ENCODE peak calls at places on chromosomes 6 and 20, in six cellular contexts. One of them, this sample, is unnamed.

GRCh38 chr20:44089987-44090674 is 96.9 kb downstream of the JPH2 start:
- DNase-seq in posterior cingulate gyrus: no peak
- DNase-seq in nephron progenitor cell: no peak
- DNase-seq in astrocyte of the spinal cord: peak
- DNase-seq in T-cell: no peak
- DNase-seq in anterior cingulate cortex: no peak
- DNase-seq in this sample: no peak

GRCh38 chr6:149451361-149452061 is 33.3 kb downstream of the ZC3H12D start:
- DNase-seq in T-cell: peak
- DNase-seq in nephron progenitor cell: peak
- DNase-seq in astrocyte of the spinal cord: no peak
- DNase-seq in anterior cingulate cortex: no peak
- DNase-seq in posterior cingulate gyrus: peak
- DNase-seq in this sample: peak

GRCh38 chr20:61601853-61602252 is 349.8 kb downstream of the CDH4 start:
- DNase-seq in nephron progenitor cell: no peak
- DNase-seq in anterior cingulate cortex: no peak
- DNase-seq in posterior cingulate gyrus: peak
- DNase-seq in astrocyte of the spinal cord: no peak
- DNase-seq in T-cell: no peak
- DNase-seq in this sample: no peak

GRCh38 chr6:145067430-145067829 is 667.9 kb downstream of the EPM2A start:
- DNase-seq in anterior cingulate cortex: no peak
- DNase-seq in nephron progenitor cell: no peak
- DNase-seq in astrocyte of the spinal cord: peak
- DNase-seq in posterior cingulate gyrus: no peak
- DNase-seq in T-cell: no peak
- DNase-seq in this sample: no peak

GRCh38 chr6:83546636-83547035 is 34.3 kb downstream of the PRSS35 start:
- DNase-seq in nephron progenitor cell: no peak
- DNase-seq in anterior cingulate cortex: no peak
- DNase-seq in posterior cingulate gyrus: no peak
- DNase-seq in T-cell: no peak
- DNase-seq in astrocyte of the spinal cord: no peak
- DNase-seq in this sample: no peak

GRCh38 chr6:170139531-170139930 is 151.3 kb downstream of the DLL1 start:
- DNase-seq in T-cell: no peak
- DNase-seq in anterior cingulate cortex: no peak
- DNase-seq in astrocyte of the spinal cord: no peak
- DNase-seq in nephron progenitor cell: no peak
- DNase-seq in posterior cingulate gyrus: peak
- DNase-seq in this sample: peak

GRCh38 chr20:20425785-20426471 is 58.0 kb downstream of the INSM1 start:
- DNase-seq in nephron progenitor cell: no peak
- DNase-seq in T-cell: no peak
- DNase-seq in astrocyte of the spinal cord: no peak
- DNase-seq in posterior cingulate gyrus: no peak
- DNase-seq in anterior cingulate cortex: no peak
- DNase-seq in this sample: no peak

GRCh38 chr6:52728394-52728793 is 34.9 kb downstream of the GSTA2 start:
- DNase-seq in anterior cingulate cortex: no peak
- DNase-seq in astrocyte of the spinal cord: no peak
- DNase-seq in posterior cingulate gyrus: no peak
- DNase-seq in T-cell: no peak
- DNase-seq in nephron progenitor cell: no peak
- DNase-seq in this sample: no peak

GRCh38 chr6:111791415-111791814 is 81.8 kb downstream of the FYN start:
- DNase-seq in T-cell: no peak
- DNase-seq in astrocyte of the spinal cord: no peak
- DNase-seq in nephron progenitor cell: no peak
- DNase-seq in posterior cingulate gyrus: no peak
- DNase-seq in anterior cingulate cortex: no peak
- DNase-seq in this sample: no peak

GRCh38 chr6:42038811-42039408 is 11.4 kb upstream of the TAF8 start:
- DNase-seq in posterior cingulate gyrus: no peak
- DNase-seq in T-cell: no peak
- DNase-seq in nephron progenitor cell: no peak
- DNase-seq in astrocyte of the spinal cord: peak
- DNase-seq in anterior cingulate cortex: no peak
- DNase-seq in this sample: no peak

GRCh38 chr6:22929228-22929627 is 359.9 kb downstream of the HDGFL1 start:
- DNase-seq in anterior cingulate cortex: no peak
- DNase-seq in nephron progenitor cell: no peak
- DNase-seq in posterior cingulate gyrus: no peak
- DNase-seq in astrocyte of the spinal cord: no peak
- DNase-seq in T-cell: no peak
- DNase-seq in this sample: no peak

GRCh38 chr6:70110128-70111022 is 192.5 kb downstream of the COL9A1 start:
- DNase-seq in astrocyte of the spinal cord: peak
- DNase-seq in nephron progenitor cell: no peak
- DNase-seq in T-cell: no peak
- DNase-seq in posterior cingulate gyrus: no peak
- DNase-seq in anterior cingulate cortex: no peak
- DNase-seq in this sample: no peak

GRCh38 chr6:44892579-44892978 is 435.6 kb upstream of the RUNX2 start:
- DNase-seq in T-cell: no peak
- DNase-seq in nephron progenitor cell: no peak
- DNase-seq in anterior cingulate cortex: no peak
- DNase-seq in astrocyte of the spinal cord: no peak
- DNase-seq in posterior cingulate gyrus: no peak
- DNase-seq in this sample: no peak

GRCh38 chr6:69233195-69233524 is 563.6 kb downstream of the LMBRD1 start:
- DNase-seq in nephron progenitor cell: no peak
- DNase-seq in T-cell: no peak
- DNase-seq in astrocyte of the spinal cord: no peak
- DNase-seq in posterior cingulate gyrus: no peak
- DNase-seq in anterior cingulate cortex: no peak
- DNase-seq in this sample: no peak

GRCh38 chr6:15770347-15771143 is 107.7 kb upstream of the DTNBP1 start:
- DNase-seq in T-cell: no peak
- DNase-seq in nephron progenitor cell: no peak
- DNase-seq in posterior cingulate gyrus: no peak
- DNase-seq in astrocyte of the spinal cord: no peak
- DNase-seq in anterior cingulate cortex: no peak
- DNase-seq in this sample: no peak

GRCh38 chr6:151160869-151161268 is 78.9 kb upstream of the AKAP12 start:
- DNase-seq in anterior cingulate cortex: no peak
- DNase-seq in T-cell: no peak
- DNase-seq in astrocyte of the spinal cord: no peak
- DNase-seq in nephron progenitor cell: peak
- DNase-seq in posterior cingulate gyrus: no peak
- DNase-seq in this sample: no peak

GRCh38 chr6:94859924-94860323 is 717.4 kb upstream of the MANEA start:
- DNase-seq in nephron progenitor cell: no peak
- DNase-seq in anterior cingulate cortex: no peak
- DNase-seq in posterior cingulate gyrus: no peak
- DNase-seq in astrocyte of the spinal cord: no peak
- DNase-seq in T-cell: no peak
- DNase-seq in this sample: no peak

GRCh38 chr6:15362274-15363160 is 116.6 kb downstream of the JARID2 start:
- DNase-seq in T-cell: no peak
- DNase-seq in nephron progenitor cell: no peak
- DNase-seq in astrocyte of the spinal cord: no peak
- DNase-seq in posterior cingulate gyrus: no peak
- DNase-seq in anterior cingulate cortex: no peak
- DNase-seq in this sample: no peak

GRCh38 chr20:43409041-43409913 is 48.4 kb upstream of the SRSF6 start:
- DNase-seq in posterior cingulate gyrus: no peak
- DNase-seq in nephron progenitor cell: peak
- DNase-seq in astrocyte of the spinal cord: peak
- DNase-seq in anterior cingulate cortex: no peak
- DNase-seq in T-cell: no peak
- DNase-seq in this sample: no peak

GRCh38 chr20:58618694-58619540 is 32.2 kb upstream of the STX16 start:
- DNase-seq in astrocyte of the spinal cord: peak
- DNase-seq in T-cell: no peak
- DNase-seq in anterior cingulate cortex: no peak
- DNase-seq in nephron progenitor cell: no peak
- DNase-seq in posterior cingulate gyrus: no peak
- DNase-seq in this sample: peak

GRCh38 chr20:54228841-54229240 is 21.0 kb downstream of the PFDN4 start:
- DNase-seq in anterior cingulate cortex: no peak
- DNase-seq in nephron progenitor cell: no peak
- DNase-seq in posterior cingulate gyrus: no peak
- DNase-seq in astrocyte of the spinal cord: no peak
- DNase-seq in T-cell: no peak
- DNase-seq in this sample: no peak